ENCODE peak calls at places on chromosomes 6 and 20, in eight cellular contexts. A is caudate nucleus; J is stimulated activated CD8-positive, alpha-beta memory T cell treated with anti-CD3 and anti-CD28 coated beads, Interleukin-4, amount 100 ng/mL, for 24 hours; F is foreskin fibroblast; U is NCI-H1694 treated with DMSO at 0.1 percent for 48 hours; O is activated B cell treated with CpG ODN at 0.5 μM for 24 hours; C is cardiac muscle cell; R is H4. S is an unnamed sample.

GRCh38 chr6:63351995-63352586 is 32.3 kb upstream of the LGSN start:
- DNase-seq in U (no peak), C (peak; percentile 78), J (no peak), O (no peak), R (peak; percentile 65), F (peak; percentile 66), A (no peak), S (no peak)

GRCh38 chr6:16148498-16148897 is 19.6 kb downstream of the MYLIP start:
- DNase-seq in U (no peak), F (no peak), R (no peak), J (no peak), A (no peak), C (no peak), O (no peak), S (no peak)

GRCh38 chr6:85436408-85436807 is 13.5 kb upstream of the NT5E start:
- DNase-seq in U (no peak), J (no peak), A (no peak), F (peak; percentile 88), R (no peak), O (no peak), C (peak; percentile 61), S (no peak)

GRCh38 chr6:20411544-20411943 is 9.9 kb downstream of the E2F3 start:
- DNase-seq in O (no peak), A (no peak), U (no peak), R (no peak), J (no peak), C (no peak), F (no peak), S (no peak)

GRCh38 chr6:89970609-89971337 is 76.5 kb downstream of the GJA10 start:
- DNase-seq in F (peak; percentile 80), C (peak; percentile 68), J (no peak), U (peak; percentile 84), O (no peak), A (no peak), R (peak; percentile 48), S (peak; percentile 27)

GRCh38 chr20:9409981-9410380 is 104.4 kb upstream of the LAMP5 start:
- DNase-seq in A (no peak), U (no peak), R (no peak), C (peak; percentile 39), J (no peak), F (peak; percentile 84), O (no peak), S (no peak)

GRCh38 chr6:111533087-111533784 is 50.2 kb upstream of the REV3L start:
- DNase-seq in O (no peak), U (no peak), F (no peak), A (no peak), R (no peak), J (no peak), C (no peak), S (no peak)

GRCh38 chr6:134757911-134758361 is 192.0 kb downstream of the ALDH8A1 start:
- DNase-seq in U (no peak), A (no peak), R (no peak), O (no peak), F (peak; percentile 51), C (peak; percentile 18), J (no peak), S (no peak)

GRCh38 chr6:104428201-104428600 is 431.5 kb downstream of the HACE1 start:
- DNase-seq in U (no peak), C (no peak), A (no peak), J (no peak), O (no peak), F (no peak), R (no peak), S (no peak)

GRCh38 chr20:6783752-6784725 is 16.6 kb downstream of the BMP2 start:
- DNase-seq in R (no peak), F (peak; percentile 60), U (no peak), A (no peak), C (peak; percentile 49), J (no peak), O (no peak), S (no peak)

GRCh38 chr6:157059781-157060180 is 263.5 kb downstream of the TMEM242 start:
- DNase-seq in O (no peak), C (peak; percentile 44), R (no peak), J (no peak), U (no peak), A (no peak), F (no peak), S (no peak)

GRCh38 chr6:36129889-36130671 is at the start of gene MAPK13:
- DNase-seq in J (no peak), U (no peak), A (no peak), C (peak; percentile 46), F (peak; percentile 64), O (peak; percentile 50), R (no peak), S (no peak)

GRCh38 chr20:49385471-49385870 is 97.0 kb downstream of the KCNB1 start:
- DNase-seq in J (no peak), R (peak; percentile 34), F (peak; percentile 68), O (no peak), U (no peak), C (peak; percentile 50), A (no peak), S (no peak)

GRCh38 chr6:151443911-151444621 is 7.9 kb downstream of the RMND1 start:
- DNase-seq in U (no peak), O (no peak), J (no peak), C (no peak), R (no peak), F (no peak), A (no peak), S (no peak)

GRCh38 chr20:36303020-36303595 is 3.0 kb upstream of the DLGAP4 start:
- DNase-seq in O (no peak), J (no peak), U (peak; percentile 5), F (peak; percentile 33), R (no peak), A (no peak), C (no peak), S (no peak)

GRCh38 chr6:112086744-112087135 is 542 bp downstream of the TUBE1 start:
- DNase-seq in F (peak; percentile 64), U (peak; percentile 40), J (no peak), C (peak; percentile 44), A (no peak), O (no peak), R (peak; percentile 23), S (no peak)

GRCh38 chr6:122476131-122476530 is 4.5 kb upstream of the SERINC1 start:
- DNase-seq in J (no peak), O (no peak), U (peak; percentile 5), R (no peak), A (no peak), F (peak; percentile 37), C (peak; percentile 28), S (no peak)

GRCh38 chr20:20950620-20951019 is 155.5 kb downstream of the LINC00237 start:
- DNase-seq in A (no peak), O (no peak), C (no peak), J (no peak), F (no peak), U (no peak), R (no peak), S (no peak)

GRCh38 chr20:1664911-1665310 is 7.3 kb upstream of the SIRPG start:
- DNase-seq in O (no peak), U (no peak), R (no peak), C (no peak), A (no peak), J (peak; percentile 45), F (no peak), S (no peak)

S was measured in amygdala.